ENCODE peak calls at places on chromosomes 6 and 20, in seven cellular contexts. M is stimulated activated CD4-positive, alpha-beta T cell treated with anti-CD3 and anti-CD28 coated beads, Interleukin-1b, Interleukin-23, amount 100 ng/mL, for 24 hours; E is memory B cell; H is stimulated activated naive CD8-positive, alpha-beta T cell treated with anti-CD3 and anti-CD28 coated beads, Interleukin-15, Interleukin-2, amounts not matched to agents 100 U/mL and 50 U/mL, for 24 hours; U is fibroblast of pulmonary artery; W is foreskin keratinocyte; L is hippocampal formation. D is an unnamed sample.

GRCh38 chr6:89148016-89148750 is 2.3 kb downstream of the PM20D2 start:
- DNase-seq in M (no peak), E (no peak), H (peak; percentile 54), U (no peak), W (no peak), L (no peak), D (no peak)

GRCh38 chr6:28634758-28635546 is 109.3 kb downstream of the GPX5 start:
- DNase-seq in M (no peak), E (no peak), H (no peak), U (peak; percentile 28), W (no peak), L (no peak), D (peak; percentile 15)

GRCh38 chr20:40865095-40865494 is 163.5 kb upstream of the TOP1 start:
- DNase-seq in M (no peak), E (no peak), H (no peak), U (no peak), W (no peak), L (no peak), D (no peak)

GRCh38 chr20:56391596-56392281 is at the start of gene AURKA:
- DNase-seq in M (no peak), E (no peak), H (no peak), U (peak; percentile 10), W (no peak), L (no peak), D (no peak)

GRCh38 chr6:141395443-141396008 is 737.2 kb upstream of the GJE1 start:
- DNase-seq in M (no peak), E (no peak), H (no peak), U (no peak), W (no peak), L (no peak), D (no peak)

GRCh38 chr6:83008631-83009030 is 57.0 kb downstream of the UBE3D start:
- DNase-seq in M (no peak), E (no peak), H (no peak), U (no peak), W (no peak), L (no peak), D (no peak)

GRCh38 chr20:15205719-15206118 is 868.3 kb upstream of the FLRT3 start:
- DNase-seq in M (no peak), E (no peak), H (no peak), U (no peak), W (no peak), L (no peak), D (no peak)

GRCh38 chr6:90278129-90278528 is 18.5 kb downstream of the BACH2 start:
- DNase-seq in M (no peak), E (no peak), H (no peak), U (no peak), W (no peak), L (no peak), D (no peak)

GRCh38 chr6:43457643-43458042 is 2.3 kb upstream of the DLK2 start:
- DNase-seq in M (no peak), E (no peak), H (no peak), U (no peak), W (no peak), L (no peak), D (no peak)

GRCh38 chr6:157343732-157344131 is 20.4 kb upstream of the TMEM242 start:
- DNase-seq in M (no peak), E (no peak), H (no peak), U (no peak), W (no peak), L (no peak), D (no peak)

GRCh38 chr6:82022614-82023102 is 224.9 kb downstream of the IBTK start:
- DNase-seq in M (no peak), E (no peak), H (no peak), U (peak; percentile 77), W (peak; percentile 97), L (no peak), D (peak; percentile 53)

GRCh38 chr6:79152269-79152737 is 74.2 kb upstream of the PHIP start:
- DNase-seq in M (no peak), E (no peak), H (no peak), U (no peak), W (no peak), L (no peak), D (no peak)

GRCh38 chr20:49948809-49949507 is 12.8 kb downstream of the RNF114 start:
- DNase-seq in M (no peak), E (no peak), H (no peak), U (peak; percentile 66), W (no peak), L (no peak), D (no peak)

GRCh38 chr20:19817017-19817416 is 59.0 kb downstream of the RIN2 start:
- DNase-seq in M (no peak), E (no peak), H (no peak), U (peak; percentile 98), W (peak; percentile 94), L (no peak), D (peak; percentile 79)

GRCh38 chr6:169092375-169092774 is 161.3 kb downstream of the THBS2 start:
- DNase-seq in M (no peak), E (no peak), H (no peak), U (peak; percentile 71), W (no peak), L (no peak), D (no peak)

GRCh38 chr20:8423482-8423881 is 291.4 kb downstream of the PLCB1 start:
- DNase-seq in M (no peak), E (no peak), H (no peak), U (no peak), W (no peak), L (no peak), D (no peak)

GRCh38 chr6:118708736-118709135 is 57.3 kb upstream of the CEP85L start:
- DNase-seq in M (no peak), E (no peak), H (no peak), U (peak; percentile 63), W (peak; percentile 59), L (no peak), D (peak; percentile 38)

GRCh38 chr6:34465551-34466241 is at the start of gene PACSIN1:
- DNase-seq in M (no peak), E (peak; percentile 7), H (peak; percentile 21), U (no peak), W (no peak), L (no peak), D (no peak)

GRCh38 chr20:62724692-62725595 is 16.3 kb downstream of the NTSR1 start:
- DNase-seq in M (no peak), E (no peak), H (no peak), U (no peak), W (no peak), L (no peak), D (no peak)

GRCh38 chr6:33947047-33947446 is 143.2 kb upstream of the MLN start:
- DNase-seq in M (no peak), E (no peak), H (no peak), U (no peak), W (no peak), L (no peak), D (no peak)

GRCh38 chr6:13488015-13488895 is 855 bp upstream of the GFOD1 start:
- DNase-seq in M (peak; percentile 5), E (no peak), H (peak; percentile 47), U (peak; percentile 62), W (no peak), L (peak; percentile 34), D (peak; percentile 25)

GRCh38 chr20:7161690-7162089 is 394.2 kb downstream of the BMP2 start:
- DNase-seq in M (no peak), E (no peak), H (no peak), U (peak; percentile 45), W (no peak), L (no peak), D (peak; percentile 17)

GRCh38 chr6:90533615-90534336 is 53.1 kb downstream of the MAP3K7 start:
- DNase-seq in M (no peak), E (no peak), H (no peak), U (no peak), W (no peak), L (no peak), D (no peak)

GRCh38 chr20:19012671-19013070 is 199.1 kb downstream of the SCP2D1 start:
- DNase-seq in M (no peak), E (no peak), H (no peak), U (no peak), W (no peak), L (no peak), D (peak; percentile 26)

GRCh38 chr20:4740774-4741431 is 19.2 kb downstream of the PRND start:
- DNase-seq in M (peak; percentile 53), E (peak; percentile 58), H (peak; percentile 79), U (peak; percentile 51), W (no peak), L (no peak), D (no peak)

GRCh38 chr6:73929421-73929820 is 233.4 kb downstream of the CD109 start:
- DNase-seq in M (no peak), E (no peak), H (no peak), U (peak; percentile 6), W (peak; percentile 84), L (no peak), D (peak; percentile 66)

GRCh38 chr6:79734374-79734773 is 103.2 kb downstream of the SH3BGRL2 start:
- DNase-seq in M (no peak), E (no peak), H (no peak), U (no peak), W (no peak), L (no peak), D (no peak)

GRCh38 chr6:33200234-33201146 is at the start of the genes RXRB and SLC39A7:
- DNase-seq in M (peak; percentile 99), E (peak; percentile 95), H (peak; percentile 99), U (peak; percentile 100), W (peak; percentile 93), L (peak; percentile 97), D (peak; percentile 99)

GRCh38 chr20:63498950-63499332 is at the start of gene EEF1A2:
- DNase-seq in M (no peak), E (peak; percentile 49), H (peak; percentile 37), U (no peak), W (no peak), L (no peak), D (no peak)

GRCh38 chr6:100998111-100998510 is 117.0 kb upstream of the ASCC3 start:
- DNase-seq in M (no peak), E (no peak), H (no peak), U (peak; percentile 20), W (peak; percentile 32), L (no peak), D (peak; percentile 18)